ENCODE peak calls at places on chromosomes 4 and X, in nine cellular contexts. H is NCI-H524, M is putamen, A is EL, Z is A549, X is ureter, E is mucosa of gallbladder, L is cerebellum, V is IMR-90. R is an unnamed sample.
A peak's percentile ranks its signal among the peaks of the same experiment; 100 is the strongest.

GRCh38 chrX:131675596-131676194 is 131.8 kb downstream of the OR13H1 start:
- DNase-seq in H (no peak), M (no peak), A (no peak), Z (peak; percentile 47), X (no peak), E (no peak), L (no peak), V (peak; percentile 1), R (peak; percentile 4)

GRCh38 chr4:6501171-6501570 is 28.8 kb upstream of the PPP2R2C start:
- DNase-seq in H (no peak), M (no peak), A (no peak), Z (no peak), X (no peak), E (no peak), L (no peak), V (no peak), R (no peak)

GRCh38 chr4:151484396-151485102 is 75.6 kb downstream of the FHIP1A start:
- DNase-seq in H (no peak), M (no peak), A (peak; percentile 92), Z (peak; percentile 15), X (no peak), E (no peak), L (no peak), V (peak; percentile 77), R (peak; percentile 79)

GRCh38 chrX:137878401-137878800 is 312.5 kb downstream of the ZIC3 start:
- DNase-seq in H (no peak), M (no peak), A (no peak), Z (no peak), X (no peak), E (no peak), L (no peak), V (no peak), R (no peak)

GRCh38 chr4:69308634-69309033 is 28.4 kb downstream of the UGT2B28 start:
- DNase-seq in H (no peak), M (no peak), A (no peak), Z (no peak), X (no peak), E (no peak), L (no peak), V (no peak), R (no peak)

GRCh38 chr4:41119867-41120295 is 94.5 kb downstream of the APBB2 start:
- DNase-seq in H (no peak), M (no peak), A (no peak), Z (no peak), X (no peak), E (no peak), L (no peak), V (no peak), R (no peak)

GRCh38 chr4:3661989-3662388 is 104.2 kb upstream of the ADRA2C start:
- DNase-seq in H (no peak), M (no peak), A (no peak), Z (no peak), X (no peak), E (no peak), L (no peak), V (no peak), R (no peak)

GRCh38 chr4:57061395-57061794 is 48.8 kb downstream of the IGFBP7 start:
- DNase-seq in H (no peak), M (no peak), A (peak; percentile 57), Z (no peak), X (no peak), E (no peak), L (no peak), V (peak; percentile 70), R (peak; percentile 79)